ENCODE peak calls at places on chromosomes 5 and 9, in ten cellular contexts. U, Y, H, F, M, C, A, K, P and V are unnamed samples. For H3K4me1, the result is how much of the 10 kb centered on the place peaks cover.

GRCh38 chr5:8050616-8051015 is 181.7 kb downstream of the MTRR start:
- DNase-seq in U (no peak), Y (no peak), H (no peak), F (no peak), M (no peak), C (no peak), A (no peak), K (no peak), P (no peak), V (no peak)

GRCh38 chr5:154971501-154971900 is 30.6 kb downstream of the MRPL22 start:
- DNase-seq in U (no peak), Y (no peak), H (no peak), F (peak), M (no peak), C (no peak), A (no peak), K (no peak), P (no peak), V (no peak)

GRCh38 chr5:90518666-90519065 is 10.7 kb downstream of the LYSMD3 start:
- DNase-seq in U (no peak), Y (no peak), H (no peak), F (peak), M (no peak), C (no peak), A (no peak), K (peak), P (no peak), V (no peak)

GRCh38 chr5:150647275-150648251 is 7.1 kb downstream of the SYNPO start:
- DNase-seq in U (no peak), Y (peak), H (peak), F (no peak), M (peak), C (no peak), A (peak), K (no peak), P (no peak), V (no peak)

GRCh38 chr5:89735108-89735507 is 674.4 kb downstream of the CETN3 start:
- DNase-seq in U (no peak), Y (no peak), H (no peak), F (peak), M (no peak), C (no peak), A (no peak), K (no peak), P (no peak), V (no peak)

GRCh38 chr5:174667526-174667925 is 56.9 kb upstream of the MSX2 start:
- DNase-seq in U (no peak), Y (peak), H (no peak), F (no peak), M (no peak), C (no peak), A (no peak), K (peak), P (no peak), V (no peak)

GRCh38 chr9:72203205-72203803 is 54.1 kb downstream of the GDA start:
- DNase-seq in U (peak), Y (peak), H (no peak), F (peak), M (no peak), C (no peak), A (no peak), K (peak), P (no peak), V (no peak)

GRCh38 chr9:137077010-137077747 is at the start of gene UAP1L1:
- DNase-seq in U (peak), Y (peak), H (peak), F (peak), M (peak), C (peak), A (peak), K (peak), P (no peak), V (peak)

GRCh38 chr9:35930990-35931389 is 21.7 kb downstream of the SPAAR start:
- DNase-seq in U (no peak), Y (no peak), H (no peak), F (no peak), M (no peak), C (no peak), A (no peak), K (no peak), P (no peak), V (no peak)

GRCh38 chr9:35933525-35934067 is 24.3 kb downstream of the SPAAR start:
- DNase-seq in U (no peak), Y (no peak), H (no peak), F (no peak), M (no peak), C (no peak), A (no peak), K (no peak), P (no peak), V (no peak)

GRCh38 chr9:35932732-35933131 is 23.4 kb downstream of the SPAAR start:
- DNase-seq in U (no peak), Y (no peak), H (no peak), F (no peak), M (no peak), C (no peak), A (no peak), K (no peak), P (no peak), V (no peak)

GRCh38 chr9:35929188-35929718 is 20.0 kb downstream of the SPAAR start:
- DNase-seq in U (no peak), Y (no peak), H (no peak), F (no peak), M (no peak), C (no peak), A (no peak), K (no peak), P (no peak), V (no peak)

DNA sequence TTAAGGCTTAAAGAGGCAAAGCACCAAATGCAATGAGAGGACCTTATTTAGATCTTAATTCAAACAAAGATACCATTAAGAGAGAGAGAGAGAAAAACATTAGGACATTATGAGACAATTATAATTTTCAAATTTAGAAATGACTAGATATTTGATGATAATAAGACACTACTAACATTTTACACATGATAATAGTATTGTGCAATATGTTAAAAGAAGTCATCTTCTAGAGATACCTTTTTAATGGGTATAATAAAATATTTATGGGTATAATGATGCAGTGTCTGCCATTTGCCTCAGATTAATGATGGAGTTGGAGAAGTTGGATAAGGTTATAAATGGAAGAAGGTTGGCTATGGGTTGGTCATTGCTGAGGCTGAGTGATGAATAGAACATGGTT is 21.2 kb downstream of the SPAAR start:
- DNase-seq in U (no peak), Y (no peak), H (no peak), F (no peak), M (no peak), C (no peak), A (no peak), K (no peak), P (no peak), V (no peak)
- H3K4me1 ChIP-seq in U (under half), Y (under half), H (under half), F (under half), M (under half), C (under half), A (under half), K (under half), P (under half), V (under half)

GRCh38 chr9:91803970-91804752 is 145.9 kb downstream of the ROR2 start:
- DNase-seq in U (no peak), Y (no peak), H (no peak), F (peak), M (no peak), C (no peak), A (no peak), K (no peak), P (no peak), V (no peak)

GRCh38 chr9:91802391-91802790 is 147.6 kb downstream of the ROR2 start:
- DNase-seq in U (no peak), Y (no peak), H (no peak), F (peak), M (no peak), C (no peak), A (no peak), K (no peak), P (peak), V (no peak)

GRCh38 chr9:91807640-91808246 is 142.3 kb downstream of the ROR2 start:
- DNase-seq in U (no peak), Y (no peak), H (no peak), F (no peak), M (no peak), C (no peak), A (no peak), K (no peak), P (no peak), V (no peak)

GRCh38 chr9:91803143-91803940 is 146.7 kb downstream of the ROR2 start:
- DNase-seq in U (no peak), Y (no peak), H (no peak), F (peak), M (no peak), C (no peak), A (no peak), K (no peak), P (no peak), V (no peak)

DNA sequence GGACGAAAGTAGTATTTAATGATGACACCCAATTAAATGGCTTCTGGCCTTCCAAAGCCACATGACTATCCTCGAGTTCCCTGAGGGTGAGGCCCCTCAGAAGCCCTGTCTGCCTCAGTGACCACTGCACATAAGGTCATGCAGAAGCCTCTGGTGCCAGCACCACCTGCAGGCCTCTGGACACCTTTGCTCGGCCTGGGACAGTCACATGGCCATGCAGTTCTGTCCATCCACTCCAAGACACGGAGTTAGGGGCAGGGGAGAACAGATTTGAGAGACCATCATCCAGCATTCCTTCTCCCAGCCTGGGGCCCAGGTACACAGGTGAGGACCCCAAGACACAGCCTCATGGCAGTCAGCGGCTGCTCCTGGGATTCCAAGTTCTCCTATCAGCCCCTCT is 145.0 kb downstream of the ROR2 start:
- DNase-seq in U (no peak), Y (no peak), H (no peak), F (no peak), M (no peak), C (no peak), A (no peak), K (no peak), P (no peak), V (no peak)
- H3K4me1 ChIP-seq in U (under half), Y (under half), H (under half), F (under half), M (under half), C (under half), A (under half), K (under half), P (under half), V (under half)

GRCh38 chr9:94178927-94179326 is 80.2 kb upstream of the ZNF169 start:
- DNase-seq in U (no peak), Y (no peak), H (no peak), F (no peak), M (no peak), C (no peak), A (no peak), K (no peak), P (no peak), V (no peak)

GRCh38 chr9:94174164-94174563 is 84.9 kb upstream of the ZNF169 start:
- DNase-seq in U (no peak), Y (no peak), H (no peak), F (no peak), M (no peak), C (no peak), A (no peak), K (no peak), P (no peak), V (no peak)

GRCh38 chr9:94173632-94174031 is 85.5 kb upstream of the ZNF169 start:
- DNase-seq in U (no peak), Y (no peak), H (no peak), F (no peak), M (no peak), C (no peak), A (no peak), K (no peak), P (no peak), V (no peak)

GRCh38 chr9:94176582-94176981 is 82.5 kb upstream of the ZNF169 start:
- DNase-seq in U (no peak), Y (no peak), H (no peak), F (no peak), M (no peak), C (no peak), A (no peak), K (no peak), P (no peak), V (no peak)

GRCh38 chr9:94175669-94176068 is 83.4 kb upstream of the ZNF169 start:
- DNase-seq in U (no peak), Y (no peak), H (no peak), F (no peak), M (no peak), C (no peak), A (no peak), K (no peak), P (no peak), V (no peak)
- H3K4me1 ChIP-seq in U (under half), Y (under half), H (half or more), F (half or more), M (half or more), C (under half), A (half or more), K (under half), P (under half), V (under half)

GRCh38 chr5:6455571-6456200 is 7.0 kb downstream of the UBE2QL1 start:
- DNase-seq in U (no peak), Y (no peak), H (no peak), F (no peak), M (no peak), C (no peak), A (no peak), K (no peak), P (no peak), V (no peak)
- H3K4me1 ChIP-seq in U (under half), Y (under half), H (under half), F (under half), M (under half), C (under half), A (under half), K (under half), P (under half), V (under half)

GRCh38 chr9:20568406-20568805 is 53.9 kb downstream of the MLLT3 start:
- DNase-seq in U (no peak), Y (no peak), H (no peak), F (peak), M (no peak), C (no peak), A (no peak), K (no peak), P (no peak), V (no peak)

GRCh38 chr9:20566401-20566800 is 55.9 kb downstream of the MLLT3 start:
- DNase-seq in U (no peak), Y (no peak), H (no peak), F (no peak), M (no peak), C (no peak), A (no peak), K (no peak), P (no peak), V (no peak)

GRCh38 chr9:20570086-20570485 is 52.2 kb downstream of the MLLT3 start:
- DNase-seq in U (no peak), Y (no peak), H (no peak), F (peak), M (no peak), C (no peak), A (no peak), K (peak), P (no peak), V (no peak)

GRCh38 chr9:20570756-20571155 is 51.5 kb downstream of the MLLT3 start:
- DNase-seq in U (no peak), Y (no peak), H (no peak), F (peak), M (no peak), C (no peak), A (no peak), K (peak), P (no peak), V (no peak)

GRCh38 chr9:20569525-20569924 is 52.8 kb downstream of the MLLT3 start:
- DNase-seq in U (peak), Y (no peak), H (no peak), F (peak), M (no peak), C (no peak), A (no peak), K (peak), P (no peak), V (no peak)
- H3K4me1 ChIP-seq in U (under half), Y (under half), H (under half), F (under half), M (under half), C (under half), A (under half), K (under half), P (under half), V (under half)

DNA sequence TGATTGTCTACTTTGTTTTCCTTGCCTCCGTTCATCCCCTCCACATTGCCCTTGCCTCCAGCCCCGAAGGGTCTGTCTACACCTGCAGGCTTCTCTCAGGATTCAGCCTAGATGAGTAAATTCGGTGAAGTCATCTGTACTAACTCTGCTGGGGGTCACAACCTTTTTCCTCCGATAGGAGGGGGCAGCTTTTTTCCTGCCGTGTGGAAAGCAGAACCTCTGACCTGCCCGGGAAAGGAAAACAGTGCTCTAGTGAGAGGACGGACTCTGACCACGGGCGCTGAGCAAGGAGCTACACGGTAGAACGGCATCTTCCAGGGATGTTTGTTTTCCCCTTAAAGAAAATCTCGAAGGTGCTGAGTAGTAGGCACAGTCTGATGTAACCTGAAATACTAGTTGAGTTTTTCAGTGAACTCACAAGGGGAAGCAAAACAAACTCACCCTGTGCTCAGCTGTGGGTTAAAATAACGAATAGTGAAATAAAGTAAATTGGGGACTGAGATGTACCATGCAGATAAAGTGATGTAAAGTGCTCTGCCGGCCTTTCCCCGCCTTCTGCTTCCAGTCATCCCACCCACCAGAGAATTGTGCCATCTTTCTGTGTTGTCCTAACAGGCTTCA is 281.8 kb downstream of the AOPEP start:
- DNase-seq in U (peak), Y (no peak), H (no peak), F (peak), M (no peak), C (no peak), A (peak), K (peak), P (no peak), V (no peak)
- H3K4me1 ChIP-seq in U (under half), Y (under half), H (under half), F (half or more), M (half or more), C (under half), A (under half), K (under half), P (under half), V (under half)

GRCh38 chr5:74580729-74581110 is 59.8 kb downstream of the ENC1 start:
- DNase-seq in U (no peak), Y (no peak), H (no peak), F (no peak), M (no peak), C (no peak), A (no peak), K (no peak), P (no peak), V (no peak)
- H3K4me1 ChIP-seq in U (under half), Y (under half), H (under half), F (under half), M (under half), C (under half), A (under half), K (under half), P (under half), V (under half)

GRCh38 chr5:177539411-177539810 is 15.0 kb downstream of the FAM193B start:
- DNase-seq in U (no peak), Y (no peak), H (peak), F (peak), M (no peak), C (no peak), A (no peak), K (no peak), P (no peak), V (no peak)

GRCh38 chr5:177546262-177546741 is 8.1 kb downstream of the FAM193B start:
- DNase-seq in U (peak), Y (no peak), H (peak), F (peak), M (peak), C (no peak), A (no peak), K (peak), P (no peak), V (no peak)

GRCh38 chr5:177545487-177546261 is 8.7 kb downstream of the FAM193B start:
- DNase-seq in U (peak), Y (no peak), H (peak), F (peak), M (no peak), C (no peak), A (peak), K (no peak), P (no peak), V (no peak)

GRCh38 chr5:177540438-177540837 is 13.9 kb downstream of the FAM193B start:
- DNase-seq in U (no peak), Y (no peak), H (no peak), F (no peak), M (no peak), C (no peak), A (no peak), K (no peak), P (no peak), V (no peak)

GRCh38 chr5:177542816-177543472 is 11.4 kb downstream of the FAM193B start:
- DNase-seq in U (no peak), Y (peak), H (no peak), F (no peak), M (no peak), C (no peak), A (no peak), K (no peak), P (no peak), V (no peak)
- H3K4me1 ChIP-seq in U (under half), Y (under half), H (half or more), F (half or more), M (half or more), C (under half), A (under half), K (under half), P (under half), V (under half)